ENCODE peak calls at places on chromosomes 12 and 14, in seven cellular contexts. One of them, this sample, is unnamed.

GRCh38 chr12:132444957-132445883 is 44.7 kb upstream of the FBRSL1 start:
- DNase-seq in MCF 10A: no peak
- DNase-seq in GM20000: peak; percentile 88
- DNase-seq in EL: no peak
- DNase-seq in T-helper 9 cell: peak; percentile 58
- DNase-seq in NCI-H1436: peak; percentile 78
- DNase-seq in Daoy: no peak
- DNase-seq in this sample: no peak

GRCh38 chr12:133203344-133204263 is 22.3 kb downstream of the ZNF268 start:
- DNase-seq in T-helper 9 cell: no peak
- DNase-seq in Daoy: no peak
- DNase-seq in MCF 10A: peak; percentile 13
- DNase-seq in EL: peak; percentile 5
- DNase-seq in NCI-H1436: no peak
- DNase-seq in GM20000: no peak
- DNase-seq in this sample: peak; percentile 23

GRCh38 chr14:99468836-99469592 is 11.6 kb downstream of the SETD3 start:
- DNase-seq in GM20000: no peak
- DNase-seq in NCI-H1436: no peak
- DNase-seq in MCF 10A: no peak
- DNase-seq in EL: no peak
- DNase-seq in T-helper 9 cell: no peak
- DNase-seq in Daoy: peak; percentile 55
- DNase-seq in this sample: peak; percentile 74

GRCh38 chr12:33977887-33978286 is 44.4 kb upstream of the ALG10 start:
- DNase-seq in Daoy: no peak
- DNase-seq in EL: no peak
- DNase-seq in MCF 10A: no peak
- DNase-seq in NCI-H1436: no peak
- DNase-seq in GM20000: no peak
- DNase-seq in T-helper 9 cell: no peak
- DNase-seq in this sample: no peak

GRCh38 chr12:1826867-1827705 is 6.7 kb downstream of the LRTM2 start:
- DNase-seq in T-helper 9 cell: no peak
- DNase-seq in EL: no peak
- DNase-seq in MCF 10A: no peak
- DNase-seq in GM20000: no peak
- DNase-seq in Daoy: peak; percentile 36
- DNase-seq in NCI-H1436: no peak
- DNase-seq in this sample: no peak

GRCh38 chr12:57343703-57344378 is 87.0 kb downstream of the R3HDM2 start:
- DNase-seq in MCF 10A: no peak
- DNase-seq in EL: no peak
- DNase-seq in GM20000: peak; percentile 42
- DNase-seq in T-helper 9 cell: no peak
- DNase-seq in NCI-H1436: no peak
- DNase-seq in Daoy: no peak
- DNase-seq in this sample: no peak

GRCh38 chr12:111287125-111287900 is 81.6 kb downstream of the PHETA1 start:
- DNase-seq in GM20000: no peak
- DNase-seq in Daoy: no peak
- DNase-seq in MCF 10A: no peak
- DNase-seq in T-helper 9 cell: no peak
- DNase-seq in EL: no peak
- DNase-seq in NCI-H1436: peak; percentile 61
- DNase-seq in this sample: no peak

GRCh38 chr12:66637693-66638301 is 41.1 kb downstream of the GRIP1 start:
- DNase-seq in T-helper 9 cell: no peak
- DNase-seq in Daoy: no peak
- DNase-seq in MCF 10A: no peak
- DNase-seq in GM20000: peak; percentile 13
- DNase-seq in EL: no peak
- DNase-seq in NCI-H1436: no peak
- DNase-seq in this sample: no peak

GRCh38 chr12:5872745-5873144 is 72.3 kb downstream of the ANO2 start:
- DNase-seq in GM20000: no peak
- DNase-seq in NCI-H1436: no peak
- DNase-seq in Daoy: peak; percentile 47
- DNase-seq in MCF 10A: peak; percentile 6
- DNase-seq in T-helper 9 cell: no peak
- DNase-seq in EL: peak; percentile 36
- DNase-seq in this sample: peak; percentile 44

GRCh38 chr12:104710940-104711725 is 247.0 kb downstream of the SLC41A2 start:
- DNase-seq in EL: peak; percentile 72
- DNase-seq in T-helper 9 cell: no peak
- DNase-seq in GM20000: no peak
- DNase-seq in MCF 10A: peak; percentile 58
- DNase-seq in NCI-H1436: no peak
- DNase-seq in Daoy: no peak
- DNase-seq in this sample: peak; percentile 33

GRCh38 chr14:104972301-104973211 is 5.6 kb downstream of the AHNAK2 start:
- DNase-seq in Daoy: peak; percentile 90
- DNase-seq in EL: peak; percentile 48
- DNase-seq in NCI-H1436: no peak
- DNase-seq in T-helper 9 cell: no peak
- DNase-seq in GM20000: no peak
- DNase-seq in MCF 10A: peak; percentile 94
- DNase-seq in this sample: peak; percentile 55

GRCh38 chr12:120573560-120573959 is 7.6 kb downstream of the POP5 start:
- DNase-seq in GM20000: no peak
- DNase-seq in Daoy: no peak
- DNase-seq in T-helper 9 cell: no peak
- DNase-seq in MCF 10A: no peak
- DNase-seq in NCI-H1436: no peak
- DNase-seq in EL: no peak
- DNase-seq in this sample: no peak

GRCh38 chr14:105180598-105181528 is at the start of gene NUDT14:
- DNase-seq in MCF 10A: peak; percentile 72
- DNase-seq in NCI-H1436: peak; percentile 72
- DNase-seq in GM20000: peak; percentile 98
- DNase-seq in Daoy: peak; percentile 86
- DNase-seq in T-helper 9 cell: peak; percentile 89
- DNase-seq in EL: peak; percentile 56
- DNase-seq in this sample: peak; percentile 72

GRCh38 chr12:85955127-85955526 is 81.0 kb downstream of the NTS start:
- DNase-seq in T-helper 9 cell: no peak
- DNase-seq in GM20000: no peak
- DNase-seq in Daoy: no peak
- DNase-seq in NCI-H1436: no peak
- DNase-seq in MCF 10A: peak; percentile 14
- DNase-seq in EL: no peak
- DNase-seq in this sample: peak; percentile 40

GRCh38 chr12:23049180-23049579 is 424.2 kb downstream of the ETNK1 start:
- DNase-seq in EL: peak; percentile 1
- DNase-seq in NCI-H1436: no peak
- DNase-seq in Daoy: no peak
- DNase-seq in GM20000: peak; percentile 3
- DNase-seq in T-helper 9 cell: no peak
- DNase-seq in MCF 10A: peak; percentile 40
- DNase-seq in this sample: no peak

GRCh38 chr12:70221626-70222025 is 21.6 kb upstream of the CNOT2 start:
- DNase-seq in Daoy: no peak
- DNase-seq in MCF 10A: no peak
- DNase-seq in NCI-H1436: no peak
- DNase-seq in GM20000: no peak
- DNase-seq in T-helper 9 cell: no peak
- DNase-seq in EL: no peak
- DNase-seq in this sample: no peak

GRCh38 chr14:60245316-60246177 is 3.5 kb upstream of the PPM1A start:
- DNase-seq in T-helper 9 cell: no peak
- DNase-seq in Daoy: no peak
- DNase-seq in NCI-H1436: no peak
- DNase-seq in GM20000: peak; percentile 35
- DNase-seq in EL: no peak
- DNase-seq in MCF 10A: no peak
- DNase-seq in this sample: no peak

GRCh38 chr14:103854017-103854808 is 6.8 kb upstream of the PPP1R13B start:
- DNase-seq in NCI-H1436: no peak
- DNase-seq in EL: no peak
- DNase-seq in T-helper 9 cell: no peak
- DNase-seq in MCF 10A: peak; percentile 38
- DNase-seq in Daoy: no peak
- DNase-seq in GM20000: no peak
- DNase-seq in this sample: no peak

GRCh38 chr12:28937196-28937595 is 211.9 kb upstream of the FAR2 start:
- DNase-seq in T-helper 9 cell: no peak
- DNase-seq in MCF 10A: peak; percentile 30
- DNase-seq in Daoy: peak; percentile 3
- DNase-seq in NCI-H1436: no peak
- DNase-seq in EL: peak; percentile 35
- DNase-seq in GM20000: no peak
- DNase-seq in this sample: peak; percentile 22

GRCh38 chr12:48045965-48046364 is 41.7 kb upstream of the COL2A1 start:
- DNase-seq in Daoy: no peak
- DNase-seq in T-helper 9 cell: no peak
- DNase-seq in GM20000: no peak
- DNase-seq in MCF 10A: no peak
- DNase-seq in EL: no peak
- DNase-seq in NCI-H1436: no peak
- DNase-seq in this sample: no peak

GRCh38 chr12:10722502-10722904 is 620 bp downstream of the YBX3 start:
- DNase-seq in MCF 10A: peak; percentile 47
- DNase-seq in GM20000: peak; percentile 79
- DNase-seq in EL: peak; percentile 69
- DNase-seq in NCI-H1436: no peak
- DNase-seq in T-helper 9 cell: peak; percentile 1
- DNase-seq in Daoy: peak; percentile 42
- DNase-seq in this sample: peak; percentile 63

GRCh38 chr14:34583525-34583924 is 44.0 kb upstream of the EAPP start:
- DNase-seq in NCI-H1436: no peak
- DNase-seq in Daoy: no peak
- DNase-seq in T-helper 9 cell: no peak
- DNase-seq in GM20000: no peak
- DNase-seq in MCF 10A: no peak
- DNase-seq in EL: no peak
- DNase-seq in this sample: no peak

GRCh38 chr12:13128291-13129000 is 25.0 kb upstream of the GSG1 start:
- DNase-seq in GM20000: no peak
- DNase-seq in T-helper 9 cell: no peak
- DNase-seq in NCI-H1436: no peak
- DNase-seq in Daoy: no peak
- DNase-seq in EL: peak; percentile 52
- DNase-seq in MCF 10A: no peak
- DNase-seq in this sample: no peak

GRCh38 chr12:5887758-5888157 is 57.3 kb downstream of the ANO2 start:
- DNase-seq in T-helper 9 cell: no peak
- DNase-seq in MCF 10A: no peak
- DNase-seq in Daoy: no peak
- DNase-seq in EL: no peak
- DNase-seq in NCI-H1436: no peak
- DNase-seq in GM20000: no peak
- DNase-seq in this sample: no peak

GRCh38 chr12:46998811-46999368 is 80.5 kb upstream of the PCED1B start:
- DNase-seq in MCF 10A: no peak
- DNase-seq in NCI-H1436: no peak
- DNase-seq in T-helper 9 cell: no peak
- DNase-seq in EL: peak; percentile 78
- DNase-seq in GM20000: no peak
- DNase-seq in Daoy: peak; percentile 64
- DNase-seq in this sample: no peak

GRCh38 chr14:85536835-85537195 is 6.9 kb downstream of the FLRT2 start:
- DNase-seq in Daoy: no peak
- DNase-seq in MCF 10A: peak; percentile 46
- DNase-seq in T-helper 9 cell: no peak
- DNase-seq in GM20000: no peak
- DNase-seq in NCI-H1436: no peak
- DNase-seq in EL: no peak
- DNase-seq in this sample: peak; percentile 62

GRCh38 chr12:54388214-54389138 is 3.9 kb upstream of the ZNF385A start:
- DNase-seq in EL: no peak
- DNase-seq in NCI-H1436: no peak
- DNase-seq in Daoy: no peak
- DNase-seq in MCF 10A: no peak
- DNase-seq in GM20000: no peak
- DNase-seq in T-helper 9 cell: no peak
- DNase-seq in this sample: no peak

GRCh38 chr12:124855275-124855957 is 8.2 kb downstream of the SCARB1 start:
- DNase-seq in MCF 10A: no peak
- DNase-seq in T-helper 9 cell: no peak
- DNase-seq in Daoy: no peak
- DNase-seq in GM20000: no peak
- DNase-seq in EL: no peak
- DNase-seq in NCI-H1436: no peak
- DNase-seq in this sample: no peak

GRCh38 chr12:27272375-27273028 is 28.4 kb downstream of the STK38L start:
- DNase-seq in GM20000: no peak
- DNase-seq in Daoy: no peak
- DNase-seq in MCF 10A: no peak
- DNase-seq in NCI-H1436: no peak
- DNase-seq in EL: no peak
- DNase-seq in T-helper 9 cell: no peak
- DNase-seq in this sample: peak; percentile 69

GRCh38 chr14:66944872-66945271 is 244.4 kb upstream of the GARIN2 start:
- DNase-seq in NCI-H1436: no peak
- DNase-seq in MCF 10A: peak; percentile 40
- DNase-seq in Daoy: no peak
- DNase-seq in GM20000: no peak
- DNase-seq in EL: peak; percentile 28
- DNase-seq in T-helper 9 cell: no peak
- DNase-seq in this sample: peak; percentile 53

GRCh38 chr12:27937768-27938167 is 34.8 kb downstream of the PTHLH start:
- DNase-seq in NCI-H1436: no peak
- DNase-seq in Daoy: no peak
- DNase-seq in T-helper 9 cell: no peak
- DNase-seq in MCF 10A: peak; percentile 31
- DNase-seq in EL: no peak
- DNase-seq in GM20000: no peak
- DNase-seq in this sample: no peak

GRCh38 chr14:22622220-22622619 is 21.9 kb downstream of the OR6J1 start:
- DNase-seq in MCF 10A: no peak
- DNase-seq in Daoy: peak; percentile 44
- DNase-seq in EL: peak; percentile 59
- DNase-seq in NCI-H1436: no peak
- DNase-seq in GM20000: no peak
- DNase-seq in T-helper 9 cell: no peak
- DNase-seq in this sample: no peak

GRCh38 chr14:51277753-51278415 is 37.8 kb downstream of the TMX1 start:
- DNase-seq in T-helper 9 cell: no peak
- DNase-seq in NCI-H1436: no peak
- DNase-seq in EL: no peak
- DNase-seq in GM20000: no peak
- DNase-seq in MCF 10A: no peak
- DNase-seq in Daoy: no peak
- DNase-seq in this sample: no peak

GRCh38 chr14:103702497-103703432 is 12.5 kb downstream of the XRCC3 start:
- DNase-seq in MCF 10A: no peak
- DNase-seq in NCI-H1436: no peak
- DNase-seq in Daoy: no peak
- DNase-seq in T-helper 9 cell: no peak
- DNase-seq in GM20000: no peak
- DNase-seq in EL: no peak
- DNase-seq in this sample: no peak

GRCh38 chr12:569803-570236 is 93.4 kb downstream of the NINJ2 start:
- DNase-seq in MCF 10A: peak; percentile 86
- DNase-seq in GM20000: peak; percentile 95
- DNase-seq in NCI-H1436: peak; percentile 84
- DNase-seq in EL: peak; percentile 88
- DNase-seq in Daoy: peak; percentile 90
- DNase-seq in T-helper 9 cell: peak; percentile 90
- DNase-seq in this sample: peak; percentile 89

GRCh38 chr14:99731536-99732435 is 47.7 kb downstream of the CYP46A1 start:
- DNase-seq in EL: peak; percentile 2
- DNase-seq in T-helper 9 cell: no peak
- DNase-seq in NCI-H1436: no peak
- DNase-seq in Daoy: peak; percentile 10
- DNase-seq in MCF 10A: no peak
- DNase-seq in GM20000: no peak
- DNase-seq in this sample: no peak

GRCh38 chr12:107395817-107396216 is 289.8 kb upstream of the PWP1 start:
- DNase-seq in T-helper 9 cell: no peak
- DNase-seq in Daoy: no peak
- DNase-seq in NCI-H1436: no peak
- DNase-seq in EL: no peak
- DNase-seq in GM20000: no peak
- DNase-seq in MCF 10A: no peak
- DNase-seq in this sample: no peak

GRCh38 chr12:84502180-84502857 is 410.3 kb downstream of the SLC6A15 start:
- DNase-seq in GM20000: no peak
- DNase-seq in MCF 10A: peak; percentile 62
- DNase-seq in T-helper 9 cell: no peak
- DNase-seq in EL: peak; percentile 7
- DNase-seq in NCI-H1436: no peak
- DNase-seq in Daoy: no peak
- DNase-seq in this sample: no peak

This sample was measured in dermis blood vessel endothelial cell.